ENCODE peak calls at places on chromosomes 5 and 9, in seven cellular contexts. S is endothelial cell; J is stimulated activated CD4-positive, alpha-beta T cell treated with anti-CD3 and anti-CD28 coated beads, Interleukin-12 subunit alpha, Interleukin-12 subunit beta, amount 100 ng/mL, for 4 hours; Y is cardiac muscle cell; F is activated T-helper 9 cell treated with anti-CD3 and anti-CD28 coated beads, Interleukin-2, amount 50 U/mL, for 16 hours; R is NCI-H774; Z is left ventricle myocardium inferior. I is an unnamed sample.

GRCh38 chr5:17912794-17913193 is 278.5 kb downstream of the TAF11L14 start:
- DNase-seq in S (no peak), J (no peak), Y (no peak), F (no peak), R (no peak), Z (no peak), I (no peak)

GRCh38 chr5:158450761-158451160 is 591.8 kb upstream of the CLINT1 start:
- DNase-seq in S (no peak), J (no peak), Y (no peak), F (no peak), R (no peak), Z (no peak), I (no peak)

GRCh38 chr9:38062498-38063362 is 6.3 kb downstream of the SHB start:
- DNase-seq in S (no peak), J (no peak), Y (no peak), F (no peak), R (no peak), Z (no peak), I (no peak)

GRCh38 chr5:175535781-175536180 is 57.4 kb downstream of the SFXN1 start:
- DNase-seq in S (no peak), J (no peak), Y (no peak), F (no peak), R (no peak), Z (no peak), I (no peak)

GRCh38 chr5:153425914-153426313 is 64.6 kb upstream of the GRIA1 start:
- DNase-seq in S (peak), J (no peak), Y (peak), F (no peak), R (no peak), Z (no peak), I (no peak)

GRCh38 chr5:139908749-139909148 is 113.1 kb downstream of the PSD2 start:
- DNase-seq in S (no peak), J (no peak), Y (no peak), F (no peak), R (no peak), Z (no peak), I (no peak)

GRCh38 chr9:98989036-98990000 is 45.6 kb downstream of the COL15A1 start:
- DNase-seq in S (no peak), J (no peak), Y (no peak), F (no peak), R (no peak), Z (peak), I (no peak)

GRCh38 chr5:138389332-138389731 is 36.8 kb downstream of the KDM3B start:
- DNase-seq in S (no peak), J (no peak), Y (no peak), F (no peak), R (no peak), Z (no peak), I (no peak)

GRCh38 chr5:82365744-82366228 is 87.6 kb upstream of the RPS23 start:
- DNase-seq in S (no peak), J (peak), Y (no peak), F (peak), R (peak), Z (no peak), I (no peak)

GRCh38 chr5:1405539-1406530 is 39.4 kb downstream of the SLC6A3 start:
- DNase-seq in S (no peak), J (no peak), Y (no peak), F (no peak), R (no peak), Z (peak), I (no peak)

GRCh38 chr5:165620394-165620793 is 2115.0 kb downstream of the MAT2B start:
- DNase-seq in S (no peak), J (no peak), Y (no peak), F (no peak), R (no peak), Z (no peak), I (no peak)

GRCh38 chr5:142770650-142771609 is 753 bp downstream of the ARHGAP26 start:
- DNase-seq in S (peak), J (peak), Y (peak), F (peak), R (no peak), Z (peak), I (peak)

GRCh38 chr9:35756275-35756742 is 2.2 kb upstream of the MSMP start:
- DNase-seq in S (peak), J (peak), Y (peak), F (peak), R (no peak), Z (peak), I (no peak)

GRCh38 chr9:137482094-137482781 is 23.1 kb upstream of the NSMF start:
- DNase-seq in S (no peak), J (no peak), Y (no peak), F (no peak), R (no peak), Z (no peak), I (no peak)

GRCh38 chr9:70488793-70489105 is 74.3 kb upstream of the KLF9 start:
- DNase-seq in S (no peak), J (no peak), Y (no peak), F (no peak), R (no peak), Z (no peak), I (no peak)

GRCh38 chr5:43007246-43007910 is 32.7 kb downstream of the ANXA2R start:
- DNase-seq in S (peak), J (peak), Y (peak), F (peak), R (peak), Z (peak), I (peak)

GRCh38 chr5:11293523-11293922 is 532.5 kb upstream of the DAP start:
- DNase-seq in S (no peak), J (no peak), Y (no peak), F (no peak), R (no peak), Z (no peak), I (no peak)

GRCh38 chr5:33476992-33477391 is 36.2 kb downstream of the TARS1 start:
- DNase-seq in S (no peak), J (no peak), Y (no peak), F (no peak), R (no peak), Z (no peak), I (no peak)

GRCh38 chr5:140113180-140113698 is 670 bp upstream of the PURA start:
- DNase-seq in S (peak), J (no peak), Y (no peak), F (peak), R (no peak), Z (peak), I (no peak)

GRCh38 chr5:147857302-147858129 is 21.0 kb upstream of the SCGB3A2 start:
- DNase-seq in S (peak), J (peak), Y (peak), F (no peak), R (peak), Z (no peak), I (peak)

GRCh38 chr9:18499987-18500386 is 26.0 kb downstream of the ADAMTSL1 start:
- DNase-seq in S (no peak), J (no peak), Y (peak), F (no peak), R (no peak), Z (no peak), I (no peak)

GRCh38 chr5:36392818-36393217 is 91.1 kb upstream of the RANBP3L start:
- DNase-seq in S (no peak), J (no peak), Y (no peak), F (no peak), R (no peak), Z (no peak), I (no peak)

GRCh38 chr9:109779711-109780452 is at the start of gene PALM2AKAP2:
- DNase-seq in S (peak), J (no peak), Y (peak), F (no peak), R (no peak), Z (peak), I (peak)

GRCh38 chr9:94952553-94953373 is 226.3 kb downstream of the AOPEP start:
- DNase-seq in S (peak), J (no peak), Y (no peak), F (no peak), R (no peak), Z (no peak), I (no peak)

GRCh38 chr5:36452394-36453100 is 150.8 kb upstream of the RANBP3L start:
- DNase-seq in S (no peak), J (no peak), Y (no peak), F (no peak), R (no peak), Z (no peak), I (peak)

GRCh38 chr9:18142964-18143363 is 331.0 kb upstream of the ADAMTSL1 start:
- DNase-seq in S (peak), J (no peak), Y (no peak), F (no peak), R (no peak), Z (no peak), I (no peak)

GRCh38 chr5:103472820-103473219 is 89.8 kb downstream of the NUDT12 start:
- DNase-seq in S (no peak), J (no peak), Y (no peak), F (no peak), R (no peak), Z (no peak), I (no peak)